ENCODE peak calls at places on chromosomes 5 and 9, in nine cellular contexts. T is transverse colon, E is brain microvascular endothelial cell, I is heart left ventricle, R is heart right ventricle, S is IMR-90, X is fibroblast of pulmonary artery, B is stomach, K is neural progenitor cell. O is an unnamed sample.

GRCh38 chr5:119280380-119280779 is 75.4 kb upstream of the TNFAIP8 start:
- DNase-seq in T (no peak), E (no peak), I (no peak), R (no peak), S (no peak), X (no peak), B (no peak), K (no peak), O (no peak)

GRCh38 chr9:112074250-112075008 is 100.7 kb downstream of the SUSD1 start:
- DNase-seq in T (peak; percentile 76), E (peak; percentile 95), I (peak; percentile 62), R (peak; percentile 23), S (peak; percentile 98), X (peak; percentile 100), B (peak; percentile 72), K (peak; percentile 79), O (no peak)

GRCh38 chr5:157558681-157559080 is 16.9 kb downstream of the ADAM19 start:
- DNase-seq in T (no peak), E (no peak), I (no peak), R (no peak), S (no peak), X (no peak), B (no peak), K (no peak), O (no peak)

GRCh38 chr9:137727716-137728115 is 108.9 kb downstream of the EHMT1 start:
- DNase-seq in T (no peak), E (no peak), I (no peak), R (no peak), S (no peak), X (no peak), B (no peak), K (no peak), O (no peak)

GRCh38 chr9:3480353-3480655 is 45.5 kb downstream of the RFX3 start:
- DNase-seq in T (no peak), E (no peak), I (no peak), R (no peak), S (no peak), X (no peak), B (no peak), K (peak; percentile 51), O (no peak)

GRCh38 chr9:91935805-91936204 is 14.2 kb downstream of the ROR2 start:
- DNase-seq in T (no peak), E (no peak), I (no peak), R (no peak), S (no peak), X (no peak), B (peak; percentile 20), K (no peak), O (no peak)

GRCh38 chr9:32525506-32525905 is 490 bp downstream of the RIGI start:
- DNase-seq in T (no peak), E (no peak), I (no peak), R (no peak), S (peak; percentile 17), X (peak; percentile 20), B (no peak), K (no peak), O (no peak)

GRCh38 chr9:109730228-109730627 is 49.8 kb upstream of the PALM2AKAP2 start:
- DNase-seq in T (peak; percentile 47), E (no peak), I (no peak), R (no peak), S (no peak), X (peak; percentile 16), B (no peak), K (no peak), O (no peak)

GRCh38 chr9:137740311-137740710 is 121.5 kb downstream of the EHMT1 start:
- DNase-seq in T (no peak), E (peak; percentile 67), I (peak; percentile 32), R (peak; percentile 51), S (peak; percentile 78), X (peak; percentile 70), B (no peak), K (no peak), O (no peak)

GRCh38 chr9:89388868-89389177 is 70.5 kb downstream of the SECISBP2 start:
- DNase-seq in T (no peak), E (no peak), I (no peak), R (no peak), S (no peak), X (no peak), B (no peak), K (no peak), O (no peak)

GRCh38 chr9:32644698-32645097 is 9.2 kb upstream of the TAF1L start:
- DNase-seq in T (no peak), E (peak; percentile 63), I (no peak), R (no peak), S (peak; percentile 78), X (peak; percentile 98), B (no peak), K (no peak), O (no peak)

GRCh38 chr5:128536861-128537305 is 1.2 kb downstream of the FBN2 start:
- DNase-seq in T (no peak), E (no peak), I (no peak), R (peak; percentile 10), S (peak; percentile 30), X (peak; percentile 50), B (no peak), K (peak; percentile 76), O (no peak)

GRCh38 chr9:14270358-14271077 is 43.4 kb downstream of the NFIB start:
- DNase-seq in T (no peak), E (no peak), I (no peak), R (no peak), S (peak; percentile 51), X (peak; percentile 56), B (no peak), K (no peak), O (no peak)

GRCh38 chr9:93670208-93671029 is 94.0 kb downstream of the PHF2 start:
- DNase-seq in T (peak; percentile 5), E (peak; percentile 18), I (peak; percentile 4), R (no peak), S (peak; percentile 13), X (peak; percentile 50), B (peak; percentile 14), K (no peak), O (peak; percentile 50)
- H3K4me3 ChIP-seq in T (no peak overlapping the region), E (no peak overlapping the region), I (no peak overlapping the region), R (no peak overlapping the region), S (no peak overlapping the region), X (no peak overlapping the region), B (no peak overlapping the region), K (no peak overlapping the region), O (no peak overlapping the region)

DNA sequence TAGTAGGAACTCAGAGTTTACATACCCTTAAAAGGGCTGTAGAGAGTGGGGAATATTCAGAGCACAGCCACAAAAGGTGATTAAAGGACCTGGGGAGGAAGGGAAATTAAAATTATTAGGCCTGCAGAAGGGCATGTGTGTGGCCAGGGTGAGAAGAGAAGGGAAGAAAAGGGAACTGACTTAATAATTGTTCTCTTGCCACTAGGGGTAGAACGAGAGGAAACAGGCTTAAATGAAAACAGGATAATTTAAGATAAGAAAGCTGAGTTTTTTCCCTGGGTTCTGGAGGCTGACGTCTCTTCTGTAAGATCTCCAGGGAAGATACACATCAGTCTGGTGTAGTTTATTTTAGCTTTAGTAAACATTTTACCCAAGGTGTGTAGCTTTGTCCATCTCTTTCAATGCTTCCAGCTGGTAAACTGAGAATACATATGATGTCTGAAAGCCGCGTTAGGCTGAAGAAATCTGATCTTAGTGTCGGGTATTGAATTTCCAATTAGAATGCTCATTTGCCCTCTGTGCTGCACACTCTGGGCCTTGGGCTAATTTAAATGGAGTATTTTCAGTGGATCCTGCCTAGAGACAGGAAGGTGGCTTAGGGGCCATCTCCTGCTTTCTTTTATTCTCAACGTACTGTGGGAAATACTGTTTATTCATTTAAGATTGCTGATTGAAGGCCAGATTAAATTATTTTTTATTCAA is 416.8 kb downstream of the TMEM38B start:
- DNase-seq in T (no peak), E (no peak), I (no peak), R (no peak), S (no peak), X (no peak), B (no peak), K (peak; percentile 15), O (no peak)
- TF ChIP-seq CTCF in T (no peak), E (no peak), I (no peak), R (no peak), S (no peak), X (no peak), B (no peak), K (peak; percentile 33), O (no peak)

GRCh38 chr9:71987471-71988371 is 72.7 kb downstream of the C9orf57 start:
- DNase-seq in T (no peak), E (no peak), I (no peak), R (no peak), S (no peak), X (peak; percentile 11), B (no peak), K (no peak), O (no peak)
- H3K4me3 ChIP-seq in T (no peak overlapping the region), E (no peak overlapping the region), I (no peak overlapping the region), R (no peak overlapping the region), S (no peak overlapping the region), X (no peak overlapping the region), B (no peak overlapping the region), K (no peak overlapping the region), O (no peak overlapping the region)

GRCh38 chr5:36175043-36175442 is 23.1 kb downstream of the SKP2 start:
- DNase-seq in T (no peak), E (no peak), I (no peak), R (no peak), S (no peak), X (no peak), B (no peak), K (no peak), O (no peak)

GRCh38 chr5:36177154-36177553 is 25.2 kb downstream of the SKP2 start:
- DNase-seq in T (no peak), E (no peak), I (no peak), R (no peak), S (no peak), X (no peak), B (no peak), K (no peak), O (no peak)

GRCh38 chr5:36180556-36181350 is 28.8 kb downstream of the SKP2 start:
- DNase-seq in T (no peak), E (no peak), I (no peak), R (no peak), S (no peak), X (no peak), B (no peak), K (no peak), O (no peak)

GRCh38 chr5:36179950-36180349 is 28.0 kb downstream of the SKP2 start:
- DNase-seq in T (no peak), E (no peak), I (no peak), R (no peak), S (no peak), X (no peak), B (no peak), K (no peak), O (no peak)

DNA sequence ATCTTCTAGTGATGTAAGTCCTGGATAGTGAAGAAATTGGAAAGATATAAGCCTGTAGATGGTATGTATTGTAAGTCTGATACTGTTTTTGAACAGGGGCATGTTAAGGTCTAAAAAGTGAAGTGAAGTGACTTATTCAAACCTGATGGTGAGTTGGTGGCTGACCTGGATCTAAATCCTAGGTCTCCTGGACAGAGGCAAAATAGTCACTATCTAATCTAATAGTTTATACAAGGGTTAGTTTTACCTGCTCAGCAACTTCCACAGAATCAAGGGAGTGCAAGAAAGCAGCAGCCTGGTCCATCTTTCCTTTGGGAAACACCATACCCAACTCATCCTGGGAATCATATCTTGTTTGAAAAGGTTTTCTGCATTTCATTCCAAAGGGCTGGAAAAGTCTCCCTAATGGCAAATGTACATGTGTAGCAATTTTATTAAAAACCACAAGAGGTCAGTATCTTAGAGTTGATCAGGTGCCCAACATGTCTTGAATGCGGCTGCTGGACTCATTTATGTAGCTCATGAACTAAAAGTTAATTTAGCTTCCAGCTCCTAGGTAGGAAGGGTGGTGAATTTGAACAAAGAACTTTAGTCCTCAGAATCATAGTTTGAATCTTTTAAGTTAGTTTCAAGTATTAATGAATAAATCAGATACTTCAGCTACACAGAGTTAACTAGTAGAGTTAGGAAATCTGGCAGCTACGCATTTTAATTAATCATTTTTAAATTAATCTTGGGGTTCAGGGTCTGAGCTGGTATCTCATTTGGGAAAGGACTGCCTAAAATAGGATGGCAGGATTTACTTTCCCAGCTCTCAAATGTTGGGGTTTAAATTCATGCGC is 26.0 kb downstream of the SKP2 start:
- DNase-seq in T (no peak), E (peak; percentile 24), I (no peak), R (no peak), S (peak; percentile 65), X (peak; percentile 74), B (no peak), K (peak; percentile 50), O (no peak)
- TF ChIP-seq CTCF in T (peak; percentile 49), E (peak; percentile 49), I (peak; percentile 58), R (peak; percentile 59), S (peak; percentile 63), X (peak; percentile 59), B (peak; percentile 27), K (peak; percentile 61), O (peak; percentile 45)

O was measured in pancreas.